ENCODE peak calls at places on chromosome 4, in five cellular contexts. Q is mesenchymal stem cell, A is iris pigment epithelial cell, R is mesendoderm, P is NCI-H1436 treated with DMSO at 0.1 percent for 48 hours. W is an unnamed sample.

GRCh38 chr4:139670765-139671164 is 5.1 kb downstream of the MGST2 start:
- DNase-seq in Q (no peak), R (peak), P (no peak), A (no peak), W (no peak)

GRCh38 chr4:25367004-25367621 is 9.9 kb upstream of the ANAPC4 start:
- DNase-seq in Q (peak), P (no peak), A (peak), R (peak), W (peak)

GRCh38 chr4:84681488-84682274 is 98.8 kb downstream of the CDS1 start:
- DNase-seq in P (no peak), Q (peak), R (peak), A (peak), W (peak)

GRCh38 chr4:3775011-3775410 is 8.8 kb downstream of the ADRA2C start:
- DNase-seq in A (no peak), P (no peak), R (no peak), Q (no peak), W (no peak)

GRCh38 chr4:98481167-98481566 is 177.2 kb downstream of the TSPAN5 start:
- DNase-seq in Q (no peak), R (no peak), P (no peak), A (no peak), W (no peak)

GRCh38 chr4:58587856-58588255 is 1477.7 kb upstream of the IGFBP7 start:
- DNase-seq in P (no peak), Q (peak), R (peak), A (no peak), W (no peak)

GRCh38 chr4:102799816-102800215 is 27.5 kb downstream of the UBE2D3 start:
- DNase-seq in Q (no peak), R (no peak), P (no peak), A (no peak), W (peak)

GRCh38 chr4:10015140-10015753 is 6.0 kb downstream of the SLC2A9 start:
- DNase-seq in P (no peak), Q (no peak), A (peak), R (peak), W (peak)

GRCh38 chr4:108763226-108763593 is 357 bp upstream of the ETNPPL start:
- DNase-seq in A (no peak), R (no peak), P (no peak), Q (peak), W (no peak)